ENCODE peak calls at places on chromosomes 11 and 22, in five cellular contexts. H is dorsolateral prefrontal cortex, A is nephron progenitor cell, F is GM13977, P is AG09319. C is an unnamed sample.
A peak's percentile ranks its signal among the peaks of the same experiment; 100 is the strongest.

GRCh38 chr11:72422414-72422813 is 11.9 kb downstream of the CLPB start:
- DNase-seq in H (no peak), A (no peak), F (no peak), P (no peak), C (no peak)

GRCh38 chr22:37241351-37242142 is 2.5 kb downstream of the RAC2 start:
- DNase-seq in H (no peak), A (no peak), F (no peak), P (no peak), C (no peak)

GRCh38 chr11:22304337-22304961 is 33.7 kb upstream of the SLC17A6 start:
- DNase-seq in H (no peak), A (no peak), F (peak; percentile 25), P (peak; percentile 1), C (no peak)

GRCh38 chr22:23249506-23250423 is 69.5 kb downstream of the BCR start:
- DNase-seq in H (no peak), A (no peak), F (no peak), P (no peak), C (no peak)

GRCh38 chr22:24772493-24773220 is 1.9 kb downstream of the PIWIL3 start:
- DNase-seq in H (no peak), A (peak; percentile 14), F (no peak), P (no peak), C (peak; percentile 53)

GRCh38 chr11:121431820-121432526 is 20.1 kb upstream of the SORL1 start:
- DNase-seq in H (no peak), A (no peak), F (no peak), P (no peak), C (no peak)

GRCh38 chr11:911031-911889 is 650 bp upstream of the CHID1 start:
- DNase-seq in H (no peak), A (peak; percentile 69), F (peak; percentile 75), P (no peak), C (no peak)

GRCh38 chr11:10012068-10012467 is 282.0 kb downstream of the SBF2 start:
- DNase-seq in H (no peak), A (no peak), F (no peak), P (no peak), C (no peak)

GRCh38 chr11:32154275-32154674 is 63.4 kb downstream of the RCN1 start:
- DNase-seq in H (no peak), A (no peak), F (peak; percentile 27), P (no peak), C (no peak)

GRCh38 chr11:118485273-118485672 is 42.0 kb upstream of the TTC36 start:
- DNase-seq in H (no peak), A (no peak), F (no peak), P (no peak), C (no peak)
- TF ChIP-seq CTCF in H (no peak), A (no peak), F (no peak), P (peak; percentile 3), C (peak; percentile 23)

GRCh38 chr11:69642549-69642912 is 1.6 kb downstream of the CCND1 start:
- DNase-seq in H (no peak), A (peak; percentile 60), F (peak; percentile 73), P (no peak), C (peak; percentile 35)

GRCh38 chr11:69644962-69645675 is 4.2 kb downstream of the CCND1 start:
- DNase-seq in H (no peak), A (no peak), F (no peak), P (no peak), C (no peak)

GRCh38 chr11:69644071-69644961 is 3.4 kb downstream of the CCND1 start:
- DNase-seq in H (no peak), A (no peak), F (no peak), P (peak; percentile 77), C (no peak)

GRCh38 chr11:69642913-69643632 is 2.1 kb downstream of the CCND1 start:
- DNase-seq in H (peak; percentile 45), A (peak; percentile 88), F (peak; percentile 93), P (peak; percentile 58), C (peak; percentile 92)

DNA sequence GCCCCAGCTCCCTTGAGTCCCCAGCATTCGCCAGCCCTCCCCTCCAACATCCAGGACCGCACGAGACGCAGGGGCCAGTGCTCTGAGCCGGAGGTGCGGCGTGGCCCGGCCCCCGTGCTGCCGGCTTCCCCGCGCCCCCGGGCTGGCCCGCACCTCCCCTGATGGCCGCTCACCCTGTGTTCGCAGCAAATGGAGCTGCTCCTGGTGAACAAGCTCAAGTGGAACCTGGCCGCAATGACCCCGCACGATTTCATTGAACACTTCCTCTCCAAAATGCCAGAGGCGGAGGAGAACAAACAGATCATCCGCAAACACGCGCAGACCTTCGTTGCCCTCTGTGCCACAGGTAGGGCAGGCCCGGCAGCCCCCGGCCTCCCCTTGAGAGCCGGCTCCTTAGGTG is 2.7 kb downstream of the CCND1 start:
- DNase-seq in H (no peak), A (no peak), F (no peak), P (no peak), C (no peak)
- TF ChIP-seq CTCF in H (peak; percentile 43), A (peak; percentile 4), F (no peak), P (no peak), C (peak; percentile 42)

GRCh38 chr11:68009391-68010000 is 631 bp upstream of the ALDH3B1 start:
- DNase-seq in H (no peak), A (no peak), F (no peak), P (no peak), C (no peak)
- TF ChIP-seq CTCF in H (no peak), A (no peak), F (peak; percentile 51), P (peak; percentile 35), C (no peak)

DNA sequence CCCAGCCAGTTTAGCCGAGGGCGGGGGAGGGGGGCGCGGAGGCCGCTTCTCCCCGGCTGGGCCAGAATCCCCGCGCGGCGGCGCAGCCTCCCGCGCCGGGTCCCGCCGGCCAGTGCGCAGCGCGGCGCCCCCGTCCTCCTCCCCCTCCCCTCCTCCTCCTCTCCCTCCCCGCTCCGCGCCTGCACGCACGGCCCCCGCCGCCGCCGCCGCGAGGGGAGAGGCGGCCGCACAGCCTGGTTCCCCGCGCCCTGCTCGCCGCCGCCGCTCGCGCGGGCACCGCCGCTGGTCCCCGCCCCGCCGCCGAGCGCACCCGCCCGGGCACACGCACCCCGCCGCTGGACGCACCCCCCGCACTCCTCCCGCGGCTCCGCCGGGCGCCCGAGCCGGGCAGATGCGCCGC is at the start of gene FLRT1:
- DNase-seq in H (no peak), A (peak; percentile 45), F (no peak), P (no peak), C (no peak)
- TF ChIP-seq CTCF in H (no peak), A (no peak), F (no peak), P (no peak), C (no peak)

DNA sequence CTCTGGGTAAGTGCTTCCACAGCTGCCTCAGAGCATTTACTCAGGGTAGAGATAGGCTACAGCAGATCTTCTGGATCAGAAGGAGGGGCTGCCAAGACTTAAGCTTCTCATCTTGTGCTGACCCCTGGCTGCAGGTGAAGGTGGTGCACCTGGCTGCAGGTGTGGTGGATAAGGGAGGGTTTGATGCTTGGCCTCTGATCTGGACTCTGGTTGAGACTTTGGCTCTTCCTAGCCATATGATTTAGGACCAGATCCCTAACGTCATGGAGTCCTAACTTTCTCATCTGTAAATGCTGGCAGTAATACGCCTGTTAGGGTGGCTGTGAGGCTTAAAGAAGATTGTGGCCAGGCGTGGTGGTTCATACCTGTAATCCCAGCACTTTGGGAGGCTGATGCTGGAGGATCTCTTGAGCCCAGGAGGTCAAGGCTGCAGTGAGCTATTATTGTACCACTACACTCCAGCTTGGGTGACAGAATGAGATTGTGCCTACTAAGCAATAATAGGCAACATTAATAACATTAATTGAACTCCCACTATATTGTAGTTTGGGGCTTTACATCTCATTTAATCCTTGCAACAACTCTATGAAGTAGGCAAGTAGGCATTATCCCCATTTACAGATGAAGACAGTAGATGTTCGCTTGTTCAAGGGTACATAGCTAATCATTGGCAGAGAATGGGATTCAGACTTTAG is 10.7 kb downstream of the DTX4 start:
- DNase-seq in H (no peak), A (no peak), F (peak; percentile 56), P (no peak), C (no peak)
- TF ChIP-seq CTCF in H (no peak), A (peak; percentile 12), F (peak; percentile 59), P (no peak), C (peak; percentile 41)

GRCh38 chr11:14789879-14790484 is 102.0 kb downstream of the CYP2R1 start:
- DNase-seq in H (no peak), A (no peak), F (no peak), P (no peak), C (no peak)

DNA sequence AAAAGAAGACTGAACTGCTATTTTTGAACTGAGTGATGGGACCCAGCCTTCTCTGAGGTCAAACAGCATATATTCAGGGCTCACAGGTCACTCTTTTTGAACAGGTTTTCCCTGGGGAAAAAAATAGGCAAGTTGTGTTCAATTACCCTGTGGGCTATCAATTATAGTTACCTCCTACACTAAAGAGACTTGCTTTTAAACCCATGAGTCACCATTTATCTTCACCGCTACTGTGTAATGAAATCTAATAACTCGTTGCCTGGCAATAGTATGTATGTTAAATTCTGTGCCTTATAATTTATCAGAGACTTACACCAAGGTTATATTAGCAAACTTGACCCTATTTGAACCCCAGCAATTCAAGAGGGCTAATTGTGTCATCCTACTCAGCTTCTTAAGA is 98.5 kb downstream of the CYP2R1 start:
- DNase-seq in H (no peak), A (no peak), F (no peak), P (no peak), C (no peak)
- TF ChIP-seq CTCF in H (no peak), A (no peak), F (no peak), P (no peak), C (no peak)

C was measured in endothelial cell.